ENCODE peak calls at places on chromosomes 13 and 19, in eight cellular contexts. T, L, U, N, H, P, O and C are unnamed samples. For H3K36me3, the result is how much of the 10 kb centered on the place peaks cover.

GRCh38 chr19:54517483-54517882 is 14.9 kb downstream of the LAIR2 start:
- DNase-seq in U (peak), L (no peak), T (peak), P (no peak), N (peak), H (peak), O (no peak), C (no peak)

GRCh38 chr19:39428309-39429112 is 7.2 kb downstream of the RPS16 start:
- DNase-seq in T (peak), P (no peak), O (peak), U (peak), H (peak), L (no peak), N (peak), C (peak)

GRCh38 chr19:30604657-30605056 is 232.5 kb downstream of the ZNF536 start:
- DNase-seq in P (no peak), T (no peak), H (no peak), U (no peak), N (no peak), O (no peak), L (no peak), C (no peak)

GRCh38 chr19:52991484-52991883 is 22.2 kb upstream of the ERVV-1 start:
- DNase-seq in N (no peak), O (no peak), H (peak), T (no peak), L (no peak), U (no peak), P (no peak), C (peak)

GRCh38 chr19:43747557-43748204 is 7.1 kb downstream of the SMG9 start:
- DNase-seq in H (no peak), U (no peak), L (no peak), O (no peak), N (no peak), P (no peak), T (no peak), C (no peak)

GRCh38 chr19:47258895-47259555 is 2.7 kb downstream of the CCDC9 start:
- DNase-seq in T (no peak), P (no peak), U (no peak), N (no peak), O (no peak), H (no peak), L (no peak), C (no peak)

GRCh38 chr13:52797176-52797575 is 51.3 kb downstream of the PCDH8 start:
- DNase-seq in L (no peak), P (no peak), H (no peak), T (no peak), N (no peak), U (no peak), O (no peak), C (no peak)

GRCh38 chr19:41114132-41114531 is at the start of gene CYP2F1:
- DNase-seq in N (no peak), H (no peak), T (no peak), P (no peak), U (peak), L (no peak), O (no peak), C (no peak)

GRCh38 chr19:1001538-1002166 is 1.4 kb downstream of the GRIN3B start:
- DNase-seq in H (no peak), P (no peak), T (peak), O (no peak), N (peak), U (peak), L (peak), C (no peak)

GRCh38 chr13:97914537-97914936 is 38.9 kb upstream of the IPO5 start:
- DNase-seq in L (no peak), T (no peak), H (no peak), O (no peak), U (no peak), N (no peak), P (no peak), C (no peak)

GRCh38 chr19:35712910-35713845 is 4.6 kb upstream of the KMT2B start:
- DNase-seq in L (peak), N (peak), O (no peak), T (no peak), H (no peak), U (no peak), P (no peak), C (no peak)

GRCh38 chr19:54489766-54490165 is 12.9 kb upstream of the LAIR2 start:
- DNase-seq in H (no peak), U (no peak), T (no peak), N (no peak), P (no peak), O (no peak), L (no peak), C (no peak)

GRCh38 chr13:26299168-26299788 is 45.3 kb downstream of the CDK8 start:
- DNase-seq in T (no peak), L (no peak), P (no peak), H (peak), O (no peak), U (no peak), N (no peak), C (no peak)

GRCh38 chr13:36512771-36513170 is 80.5 kb downstream of the CCNA1 start:
- DNase-seq in O (no peak), T (no peak), H (no peak), N (no peak), U (no peak), P (no peak), L (no peak), C (no peak)

GRCh38 chr13:36919206-36919832 is 719 bp downstream of the SMAD9 start:
- DNase-seq in N (peak), L (no peak), P (peak), T (peak), U (peak), H (no peak), O (peak), C (no peak)

GRCh38 chr19:19406878-19407639 is 1.6 kb downstream of the GATAD2A start:
- DNase-seq in T (no peak), O (no peak), U (peak), N (peak), P (no peak), H (peak), L (peak), C (no peak)

GRCh38 chr13:28031929-28032328 is 43.4 kb upstream of the URAD start:
- DNase-seq in P (no peak), L (no peak), T (no peak), O (no peak), N (no peak), H (no peak), U (no peak), C (no peak)

GRCh38 chr19:33219261-33219812 is 6.3 kb downstream of the SLC7A10 start:
- DNase-seq in L (no peak), N (no peak), H (peak), P (no peak), U (no peak), T (peak), O (no peak), C (no peak)

GRCh38 chr19:52554216-52554971 is 15.7 kb upstream of the ZNF701 start:
- DNase-seq in L (no peak), U (no peak), O (no peak), P (no peak), N (no peak), T (no peak), H (no peak), C (no peak)

GRCh38 chr19:14061081-14061749 is 661 bp downstream of the PALM3 start:
- DNase-seq in P (no peak), T (no peak), N (no peak), U (peak), L (no peak), O (no peak), H (no peak), C (no peak)
- H3K4me3 ChIP-seq in P (no peak), T (no peak), N (no peak), U (peak), L (no peak), O (no peak), H (no peak), C (no peak)

GRCh38 chr19:45090598-45090997 is 2.4 kb upstream of the PPP1R37 start:
- DNase-seq in O (no peak), P (no peak), T (no peak), N (no peak), U (no peak), H (no peak), L (no peak), C (no peak)

GRCh38 chr19:45092747-45093678 is at the start of gene PPP1R37:
- DNase-seq in H (peak), U (peak), N (peak), O (peak), L (peak), T (peak), P (peak), C (peak)

GRCh38 chr19:45087531-45087930 is 5.4 kb upstream of the PPP1R37 start:
- DNase-seq in U (no peak), O (no peak), P (no peak), H (no peak), N (no peak), T (no peak), L (peak), C (no peak)

GRCh38 chr19:45091031-45091918 is 1.7 kb upstream of the PPP1R37 start:
- DNase-seq in U (peak), O (peak), P (peak), H (peak), L (peak), T (peak), N (peak), C (peak)

DNA sequence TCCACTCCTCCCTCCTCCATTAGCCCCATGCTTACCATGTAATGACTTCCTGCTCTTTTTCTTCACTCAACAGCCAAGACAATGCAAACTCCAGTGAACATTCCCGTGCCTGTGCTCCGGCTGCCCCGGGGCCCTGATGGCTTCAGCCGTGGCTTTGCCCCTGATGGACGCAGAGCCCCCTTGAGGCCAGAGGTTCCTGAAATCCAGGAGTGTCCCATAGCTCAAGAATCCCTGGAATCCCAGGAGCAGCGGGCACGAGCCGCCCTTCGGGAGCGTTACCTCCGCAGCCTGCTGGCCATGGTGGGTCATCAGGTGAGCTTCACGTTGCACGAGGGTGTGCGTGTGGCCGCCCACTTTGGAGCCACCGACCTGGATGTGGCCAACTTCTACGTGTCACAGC is 2.9 kb upstream of the PPP1R37 start:
- DNase-seq in P (no peak), U (no peak), T (peak), H (no peak), N (no peak), L (no peak), O (no peak), C (no peak)
- TF ChIP-seq CTCF in P (no peak), U (no peak), T (peak), H (no peak), N (no peak), L (no peak), O (no peak), C (no peak)

GRCh38 chr13:81207221-81207620 is 866.3 kb upstream of the SPRY2 start:
- DNase-seq in H (no peak), P (no peak), O (no peak), U (no peak), N (no peak), L (no peak), T (no peak), C (no peak)
- H3K36me3 ChIP-seq in H (under half), P (under half), O (under half), U (under half), N (under half), L (under half), T (under half), C (under half)

GRCh38 chr19:10624585-10624984 is 768 bp upstream of the SLC44A2 start:
- DNase-seq in O (no peak), P (no peak), H (no peak), N (peak), T (no peak), L (no peak), U (peak), C (no peak)
- H3K4me3 ChIP-seq in O (peak), P (peak), H (no peak), N (no peak), T (peak), L (peak), U (no peak), C (peak)

DNA sequence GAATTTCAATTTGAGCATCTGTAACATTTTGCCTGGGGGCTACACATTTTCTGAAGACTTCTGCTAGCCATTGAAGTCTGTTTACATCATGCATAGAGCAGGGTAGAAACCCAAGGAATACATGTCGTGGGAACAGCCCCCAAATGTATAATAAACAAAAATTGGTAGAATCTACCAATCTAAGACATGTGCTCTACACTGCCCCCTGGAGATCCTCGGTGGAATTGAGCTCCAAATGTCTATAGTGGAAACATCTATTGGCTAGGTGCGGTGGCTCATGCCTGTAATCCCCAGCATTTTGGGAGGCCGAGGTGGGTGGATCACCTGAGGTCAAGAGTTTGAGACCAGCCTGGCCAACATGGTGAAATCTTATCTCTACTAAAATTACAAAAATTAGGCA is 57.3 kb downstream of the MBD3L2B start:
- DNase-seq in H (no peak), T (peak), P (no peak), L (peak), U (no peak), N (no peak), O (no peak), C (no peak)
- TF ChIP-seq CTCF in H (peak), T (peak), P (no peak), L (peak), U (peak), N (peak), O (no peak), C (no peak)

GRCh38 chr13:31150315-31150985 is 11.3 kb downstream of the HSPH1 start:
- DNase-seq in N (no peak), H (no peak), P (no peak), L (no peak), O (no peak), U (no peak), T (no peak), C (no peak)
- H3K36me3 ChIP-seq in N (under half), H (half or more), P (half or more), L (half or more), O (half or more), U (half or more), T (half or more), C (under half)

GRCh38 chr13:114067886-114068722 is 64.3 kb downstream of the RASA3 start:
- DNase-seq in U (no peak), T (no peak), H (no peak), N (peak), P (peak), L (peak), O (no peak), C (no peak)

GRCh38 chr13:114066956-114067355 is 65.5 kb downstream of the RASA3 start:
- DNase-seq in P (no peak), O (no peak), H (no peak), N (no peak), T (no peak), L (no peak), U (no peak), C (no peak)

GRCh38 chr13:114065926-114066774 is 66.3 kb downstream of the RASA3 start:
- DNase-seq in T (no peak), U (no peak), L (peak), P (no peak), N (peak), O (no peak), H (no peak), C (no peak)

GRCh38 chr13:114068723-114069322 is 63.6 kb downstream of the RASA3 start:
- DNase-seq in L (no peak), T (no peak), N (peak), P (peak), U (no peak), O (no peak), H (no peak), C (no peak)

GRCh38 chr13:114067381-114067885 is 65.0 kb downstream of the RASA3 start:
- DNase-seq in O (no peak), L (no peak), U (no peak), P (peak), H (no peak), T (no peak), N (no peak), C (peak)
- H3K4me3 ChIP-seq in O (no peak), L (no peak), U (no peak), P (no peak), H (no peak), T (no peak), N (no peak), C (no peak)

DNA sequence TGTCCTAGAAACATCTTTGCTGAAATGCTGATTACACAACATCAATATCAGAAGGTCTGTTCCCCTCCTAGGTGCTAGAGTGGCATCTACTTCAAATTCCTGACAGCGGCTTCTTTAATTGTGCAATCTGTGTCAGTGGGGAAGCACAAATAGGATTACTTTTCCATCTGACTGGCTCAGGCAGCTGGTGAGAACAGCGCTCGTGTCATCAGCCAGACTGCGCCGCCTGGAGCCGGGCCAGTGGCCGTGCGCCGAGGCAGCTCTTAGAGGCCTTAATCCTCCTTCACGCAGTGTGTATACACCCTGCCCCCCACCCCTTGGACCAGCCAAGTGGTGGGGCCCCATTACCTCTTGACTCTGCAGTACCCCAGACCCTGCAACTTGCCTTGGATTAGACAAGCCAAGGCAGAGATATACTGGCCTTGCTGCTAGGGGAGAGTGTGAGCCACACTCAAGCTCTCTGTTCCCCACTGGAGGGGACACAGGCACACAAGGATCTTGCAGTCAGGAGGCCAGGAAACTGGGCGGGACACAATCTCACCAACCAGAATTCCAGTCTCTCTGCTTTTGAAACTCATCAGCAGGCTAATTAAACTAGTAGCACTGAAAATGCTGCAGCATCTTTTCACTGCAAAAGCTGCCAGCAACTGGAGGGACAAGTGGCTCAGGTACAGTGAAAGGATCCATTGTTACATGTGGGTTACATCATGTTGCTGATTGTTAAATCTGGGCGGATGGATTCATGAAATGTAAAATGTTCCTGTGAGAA is 48.9 kb upstream of the EPHX3 start:
- DNase-seq in U (peak), T (no peak), O (peak), N (peak), H (peak), P (peak), L (peak), C (no peak)
- TF ChIP-seq CTCF in U (no peak), T (no peak), O (no peak), N (no peak), H (peak), P (no peak), L (no peak), C (peak)